ENCODE peak calls at places on chromosomes 13 and 19, in nine cellular contexts. S is AG04450; J is GM13976; C is CD4-positive, alpha-beta T cell; G is tibial nerve; V is activated B cell treated with CpG ODN at 0.5 μM for 24 hours; E is astrocyte of the spinal cord; Z is heart left ventricle; N is HepG2. Q is an unnamed sample.

GRCh38 chr19:4909172-4909896 is at the start of gene UHRF1:
- DNase-seq in C (no peak), E (peak; percentile 32), S (no peak), J (peak; percentile 87), N (peak; percentile 58), G (no peak), V (no peak), Z (no peak), Q (no peak)

GRCh38 chr13:29683041-29683440 is 87.6 kb upstream of the SLC7A1 start:
- DNase-seq in E (no peak), S (no peak), N (no peak), J (no peak), G (no peak), V (no peak), Z (no peak), C (no peak), Q (no peak)

GRCh38 chr19:39363909-39364457 is 21.8 kb downstream of the SAMD4B start:
- DNase-seq in E (peak; percentile 37), N (no peak), J (no peak), G (peak; percentile 63), V (no peak), S (no peak), C (no peak), Z (no peak), Q (no peak)

GRCh38 chr13:58960909-58961308 is 1202.8 kb downstream of the DIAPH3 start:
- DNase-seq in V (no peak), E (peak; percentile 48), Z (no peak), S (no peak), J (peak; percentile 11), G (no peak), N (peak; percentile 9), C (no peak), Q (no peak)

GRCh38 chr13:50198508-50198907 is 183.3 kb downstream of the KCNRG start:
- DNase-seq in N (no peak), J (no peak), Z (no peak), G (no peak), V (no peak), C (no peak), E (peak; percentile 50), S (no peak), Q (no peak)

GRCh38 chr19:11451942-11452813 is 16.7 kb downstream of the PRKCSH start:
- DNase-seq in V (no peak), N (no peak), C (no peak), G (no peak), J (peak; percentile 79), Z (no peak), S (no peak), E (no peak), Q (no peak)

GRCh38 chr13:78601124-78601885 is 2.0 kb downstream of the POU4F1 start:
- DNase-seq in N (no peak), J (peak; percentile 40), V (no peak), E (no peak), Z (no peak), S (no peak), G (no peak), C (no peak), Q (no peak)

GRCh38 chr13:94079876-94080275 is 399.6 kb downstream of the DCT start:
- DNase-seq in E (peak; percentile 64), V (no peak), Z (no peak), S (no peak), G (no peak), C (no peak), J (no peak), N (no peak), Q (no peak)

GRCh38 chr19:58407658-58408151 is 744 bp upstream of the ZNF584 start:
- DNase-seq in J (no peak), V (no peak), C (no peak), Z (no peak), E (no peak), G (no peak), S (no peak), N (peak; percentile 57), Q (no peak)

GRCh38 chr13:20993661-20994440 is 67.5 kb downstream of the LATS2 start:
- DNase-seq in G (no peak), N (no peak), V (no peak), J (no peak), C (no peak), S (no peak), E (peak; percentile 78), Z (no peak), Q (no peak)

DNA sequence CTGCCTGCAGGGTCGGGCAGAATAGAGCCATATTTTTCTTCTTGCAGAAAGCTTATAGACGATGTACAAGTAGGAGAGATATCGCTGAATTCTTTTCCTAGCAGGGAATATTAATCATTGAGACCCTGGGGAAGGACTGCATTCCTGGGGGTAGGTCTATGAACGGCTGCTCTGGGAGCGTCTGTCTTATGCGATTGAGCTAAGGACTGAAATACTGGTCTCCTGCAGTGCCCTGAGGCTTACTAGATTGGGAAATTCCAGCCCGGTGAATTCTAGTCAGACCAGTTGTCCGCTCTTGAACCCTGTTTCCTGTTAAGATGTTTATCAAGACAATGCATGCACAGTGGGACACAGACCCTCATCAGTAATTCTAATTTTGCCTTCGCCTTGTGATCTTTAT is 59.8 kb upstream of the UBAC2 start:
- DNase-seq in Z (no peak), V (no peak), J (no peak), S (no peak), N (no peak), G (no peak), E (no peak), C (no peak), Q (no peak)
- TF ChIP-seq CTCF in Z (no peak), V (no peak), J (no peak), S (no peak), N (no peak), G (no peak), E (no peak), C (no peak), Q (no peak)

GRCh38 chr19:19732579-19733501 is at the start of gene ZNF14:
- DNase-seq in C (peak; percentile 84), E (peak; percentile 91), J (peak; percentile 99), Z (peak; percentile 96), G (peak; percentile 82), N (peak; percentile 91), S (peak; percentile 69), V (peak; percentile 79), Q (peak; percentile 87)
- TF ChIP-seq CTCF in C (no peak), E (peak; percentile 34), J (peak; percentile 26), Z (no peak), G (no peak), N (peak; percentile 33), S (peak; percentile 30), V (no peak), Q (no peak)

GRCh38 chr19:8396563-8397203 is 6.5 kb downstream of the RAB11B start:
- DNase-seq in G (no peak), E (peak; percentile 35), S (no peak), N (peak; percentile 35), C (peak; percentile 42), V (peak; percentile 46), J (peak; percentile 89), Z (peak; percentile 75), Q (peak; percentile 78)
- TF ChIP-seq CTCF in G (peak; percentile 61), E (peak; percentile 76), S (peak; percentile 72), N (peak; percentile 81), C (peak; percentile 59), V (no peak), J (peak; percentile 64), Z (peak; percentile 49), Q (peak; percentile 34)

GRCh38 chr19:50710094-50710493 is 9.5 kb downstream of the SHANK1 start:
- DNase-seq in E (no peak), J (no peak), G (no peak), Z (peak; percentile 17), C (no peak), V (no peak), S (no peak), N (no peak), Q (no peak)
- TF ChIP-seq CTCF in E (no peak), J (no peak), G (no peak), Z (no peak), C (no peak), V (no peak), S (peak; percentile 36), N (no peak), Q (no peak)

DNA sequence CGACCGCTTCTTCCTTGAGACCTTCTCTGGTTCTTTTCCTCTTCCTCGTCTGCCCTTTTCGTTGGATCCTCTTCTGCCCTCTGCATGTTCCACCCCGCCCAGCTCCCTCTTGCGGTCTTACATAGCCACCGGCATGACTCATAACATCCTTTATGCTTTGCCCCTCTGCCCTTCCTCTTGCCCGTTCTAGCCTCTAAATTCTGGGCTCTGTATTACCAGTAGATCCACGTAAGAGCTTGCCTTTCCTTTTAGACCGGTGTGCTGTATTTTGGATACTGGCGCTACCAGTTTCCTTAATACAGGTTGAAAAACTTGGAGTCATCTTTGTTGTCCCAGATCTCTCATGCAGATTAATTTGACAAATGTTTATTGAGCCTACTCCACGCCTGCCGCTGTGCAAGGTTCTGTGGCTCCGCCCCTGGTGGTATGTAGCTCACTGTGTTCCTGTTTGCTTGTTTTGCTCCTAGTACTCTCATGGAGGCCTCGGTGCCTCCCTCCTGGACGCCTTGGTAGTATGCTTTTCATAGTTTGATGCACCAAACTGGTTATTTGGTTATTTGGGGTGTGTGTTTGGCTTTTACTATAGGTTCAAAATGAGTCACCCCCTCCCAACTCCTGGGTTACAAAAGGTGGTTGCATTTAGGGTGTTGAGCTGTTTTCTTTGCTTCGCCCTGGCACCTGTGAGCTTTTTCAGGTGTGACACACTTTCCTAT is 1.7 kb downstream of the GTF3A start:
- DNase-seq in E (peak; percentile 78), C (peak; percentile 65), N (peak; percentile 62), V (peak; percentile 60), J (peak; percentile 43), S (no peak), G (peak; percentile 53), Z (peak; percentile 80), Q (peak; percentile 41)
- TF ChIP-seq CTCF in E (peak; percentile 41), C (peak; percentile 43), N (peak; percentile 77), V (no peak), J (peak; percentile 39), S (peak; percentile 46), G (peak; percentile 51), Z (peak; percentile 12), Q (no peak)

GRCh38 chr19:28289294-28290063 is 923.5 kb downstream of the UQCRFS1 start:
- DNase-seq in V (no peak), N (no peak), C (no peak), G (no peak), S (no peak), E (peak; percentile 14), J (no peak), Z (no peak), Q (no peak)
- TF ChIP-seq CTCF in V (no peak), N (no peak), C (no peak), G (no peak), S (no peak), E (no peak), J (no peak), Z (no peak), Q (no peak)

GRCh38 chr13:69306766-69307165 is 800.9 kb upstream of the ATXN8OS start:
- DNase-seq in J (no peak), N (no peak), V (no peak), S (no peak), Z (no peak), G (no peak), E (no peak), C (no peak), Q (no peak)
- TF ChIP-seq CTCF in J (no peak), N (no peak), V (no peak), S (no peak), Z (no peak), G (no peak), E (no peak), C (no peak), Q (no peak)

Q was measured in endothelial cell.